ENCODE peak calls at places on chromosome 20, in four cellular contexts. One of them, this sample, is unnamed.

GRCh38 chr20:40339661-40340449 is 349.2 kb downstream of the MAFB start:
- DNase-seq in K562: no peak
- DNase-seq in HCT116: no peak
- DNase-seq in HepG2: no peak
- DNase-seq in this sample: no peak

GRCh38 chr20:40441771-40442170 is 247.3 kb downstream of the MAFB start:
- DNase-seq in HCT116: no peak
- DNase-seq in HepG2: no peak
- DNase-seq in K562: no peak
- DNase-seq in this sample: no peak

GRCh38 chr20:61693055-61693600 is 372.6 kb downstream of the TAF4 start:
- DNase-seq in HepG2: no peak
- DNase-seq in K562: no peak
- DNase-seq in HCT116: no peak
- DNase-seq in this sample: no peak

GRCh38 chr20:1891263-1892121 is 3.7 kb upstream of the SIRPA start:
- DNase-seq in HCT116: no peak
- DNase-seq in HepG2: no peak
- DNase-seq in K562: no peak
- DNase-seq in this sample: no peak

GRCh38 chr20:36483919-36484808 is 57.2 kb upstream of the MYL9 start:
- DNase-seq in HepG2: no peak
- DNase-seq in HCT116: no peak
- DNase-seq in K562: no peak
- DNase-seq in this sample: no peak

GRCh38 chr20:35791823-35792222 is 20.0 kb downstream of the PHF20 start:
- DNase-seq in K562: no peak
- DNase-seq in HepG2: no peak
- DNase-seq in HCT116: no peak
- DNase-seq in this sample: no peak

GRCh38 chr20:61119263-61119662 is 132.8 kb upstream of the CDH4 start:
- DNase-seq in HCT116: no peak
- DNase-seq in K562: no peak
- DNase-seq in HepG2: no peak
- DNase-seq in this sample: no peak

GRCh38 chr20:6489361-6490154 is 277.9 kb upstream of the BMP2 start:
- DNase-seq in HepG2: peak; percentile 86
- DNase-seq in K562: no peak
- DNase-seq in HCT116: no peak
- DNase-seq in this sample: no peak

GRCh38 chr20:41359541-41360011 is 7.0 kb downstream of the EMILIN3 start:
- DNase-seq in HepG2: no peak
- DNase-seq in K562: no peak
- DNase-seq in HCT116: no peak
- DNase-seq in this sample: no peak

GRCh38 chr20:8803065-8803464 is 265.8 kb upstream of the PLCB4 start:
- DNase-seq in HepG2: no peak
- DNase-seq in K562: no peak
- DNase-seq in HCT116: no peak
- DNase-seq in this sample: no peak

GRCh38 chr20:43988451-43988850 is 73.8 kb downstream of the TOX2 start:
- DNase-seq in HepG2: no peak
- DNase-seq in K562: no peak
- DNase-seq in HCT116: no peak
- DNase-seq in this sample: no peak

GRCh38 chr20:63702751-63703470 is 4.9 kb downstream of the ARFRP1 start:
- DNase-seq in HCT116: no peak
- DNase-seq in K562: no peak
- DNase-seq in HepG2: no peak
- DNase-seq in this sample: no peak

GRCh38 chr20:36491901-36492617 is 49.3 kb upstream of the MYL9 start:
- DNase-seq in K562: no peak
- DNase-seq in HCT116: no peak
- DNase-seq in HepG2: no peak
- DNase-seq in this sample: no peak

GRCh38 chr20:43798591-43799149 is 71.9 kb upstream of the GTSF1L start:
- DNase-seq in K562: no peak
- DNase-seq in HepG2: no peak
- DNase-seq in HCT116: no peak
- DNase-seq in this sample: no peak

GRCh38 chr20:19588731-19589130 is 169.3 kb upstream of the RIN2 start:
- DNase-seq in HepG2: peak; percentile 16
- DNase-seq in K562: no peak
- DNase-seq in HCT116: no peak
- DNase-seq in this sample: no peak

GRCh38 chr20:62922451-62922921 is 3.8 kb downstream of the DIDO1 start:
- DNase-seq in K562: no peak
- DNase-seq in HepG2: no peak
- DNase-seq in HCT116: no peak
- DNase-seq in this sample: no peak

GRCh38 chr20:61807426-61808160 is 258.1 kb downstream of the TAF4 start:
- DNase-seq in K562: no peak
- DNase-seq in HepG2: no peak
- DNase-seq in HCT116: no peak
- DNase-seq in this sample: no peak

GRCh38 chr20:50083034-50083433 is 29.9 kb downstream of the UBE2V1 start:
- DNase-seq in K562: no peak
- DNase-seq in HepG2: no peak
- DNase-seq in HCT116: no peak
- DNase-seq in this sample: no peak

GRCh38 chr20:23528867-23529431 is 38.0 kb downstream of the CST8 start:
- DNase-seq in HepG2: no peak
- DNase-seq in HCT116: peak; percentile 26
- DNase-seq in K562: no peak
- DNase-seq in this sample: no peak

GRCh38 chr20:8156603-8157079 is 24.6 kb downstream of the PLCB1 start:
- DNase-seq in HCT116: peak; percentile 31
- DNase-seq in HepG2: peak; percentile 90
- DNase-seq in K562: no peak
- DNase-seq in this sample: no peak

GRCh38 chr20:9416421-9416820 is 98.0 kb upstream of the LAMP5 start:
- DNase-seq in K562: no peak
- DNase-seq in HepG2: no peak
- DNase-seq in HCT116: no peak
- DNase-seq in this sample: no peak

GRCh38 chr20:17967595-17968365 is 814 bp downstream of the SNX5 start:
- DNase-seq in HepG2: no peak
- DNase-seq in HCT116: no peak
- DNase-seq in K562: no peak
- DNase-seq in this sample: peak; percentile 22

GRCh38 chr20:58714340-58714922 is 21.8 kb downstream of the NPEPL1 start:
- DNase-seq in HCT116: no peak
- DNase-seq in K562: no peak
- DNase-seq in HepG2: no peak
- DNase-seq in this sample: no peak

GRCh38 chr20:51368461-51369211 is 173.9 kb downstream of the NFATC2 start:
- DNase-seq in HepG2: no peak
- DNase-seq in K562: no peak
- DNase-seq in HCT116: no peak
- DNase-seq in this sample: no peak

GRCh38 chr20:1185316-1185741 is 548 bp upstream of the TMEM74B start:
- DNase-seq in K562: peak; percentile 80
- DNase-seq in HepG2: no peak
- DNase-seq in HCT116: no peak
- DNase-seq in this sample: no peak

GRCh38 chr20:50588034-50588736 is 78.0 kb downstream of the PTPN1 start:
- DNase-seq in K562: peak; percentile 81
- DNase-seq in HCT116: peak; percentile 39
- DNase-seq in HepG2: peak; percentile 67
- DNase-seq in this sample: no peak

GRCh38 chr20:19934792-19935491 is 82.2 kb upstream of the NAA20 start:
- DNase-seq in HepG2: no peak
- DNase-seq in HCT116: no peak
- DNase-seq in K562: no peak
- DNase-seq in this sample: no peak

GRCh38 chr20:59705651-59706101 is 101.3 kb downstream of the PHACTR3 start:
- DNase-seq in K562: no peak
- DNase-seq in HCT116: no peak
- DNase-seq in HepG2: no peak
- DNase-seq in this sample: no peak

GRCh38 chr20:61846074-61846473 is 219.6 kb downstream of the TAF4 start:
- DNase-seq in HCT116: no peak
- DNase-seq in K562: no peak
- DNase-seq in HepG2: no peak
- DNase-seq in this sample: no peak

GRCh38 chr20:5526516-5526915 is 209.8 kb upstream of the PROKR2 start:
- DNase-seq in HepG2: no peak
- DNase-seq in K562: no peak
- DNase-seq in HCT116: no peak
- DNase-seq in this sample: no peak

GRCh38 chr20:5654557-5654956 is 95.6 kb upstream of the SHLD1 start:
- DNase-seq in K562: no peak
- DNase-seq in HCT116: no peak
- DNase-seq in HepG2: peak; percentile 93
- DNase-seq in this sample: peak; percentile 92

GRCh38 chr20:45157977-45158376 is 16.7 kb upstream of the PI3 start:
- DNase-seq in K562: no peak
- DNase-seq in HepG2: no peak
- DNase-seq in HCT116: peak; percentile 8
- DNase-seq in this sample: no peak

GRCh38 chr20:52083627-52084232 is 107.8 kb downstream of the ZFP64 start:
- DNase-seq in HepG2: peak; percentile 73
- DNase-seq in HCT116: peak; percentile 54
- DNase-seq in K562: peak; percentile 27
- DNase-seq in this sample: peak; percentile 32

GRCh38 chr20:63178445-63178818 is 37.5 kb downstream of the YTHDF1 start:
- DNase-seq in HCT116: no peak
- DNase-seq in HepG2: no peak
- DNase-seq in K562: no peak
- DNase-seq in this sample: no peak

GRCh38 chr20:5969348-5969935 is 19.0 kb downstream of the MCM8 start:
- DNase-seq in HCT116: no peak
- DNase-seq in K562: no peak
- DNase-seq in HepG2: no peak
- DNase-seq in this sample: no peak

GRCh38 chr20:47482705-47483104 is 19.0 kb upstream of the NCOA3 start:
- DNase-seq in HepG2: no peak
- DNase-seq in K562: no peak
- DNase-seq in HCT116: no peak
- DNase-seq in this sample: no peak
- H3K4me1 ChIP-seq in HepG2: peaks cover 31% of the 10 kb centered on the region
- H3K4me1 ChIP-seq in K562: peaks cover 19% of the 10 kb centered on the region
- H3K4me1 ChIP-seq in HCT116: no peaks in the 10 kb centered on the region
- H3K4me1 ChIP-seq in this sample: no peaks in the 10 kb centered on the region

DNA sequence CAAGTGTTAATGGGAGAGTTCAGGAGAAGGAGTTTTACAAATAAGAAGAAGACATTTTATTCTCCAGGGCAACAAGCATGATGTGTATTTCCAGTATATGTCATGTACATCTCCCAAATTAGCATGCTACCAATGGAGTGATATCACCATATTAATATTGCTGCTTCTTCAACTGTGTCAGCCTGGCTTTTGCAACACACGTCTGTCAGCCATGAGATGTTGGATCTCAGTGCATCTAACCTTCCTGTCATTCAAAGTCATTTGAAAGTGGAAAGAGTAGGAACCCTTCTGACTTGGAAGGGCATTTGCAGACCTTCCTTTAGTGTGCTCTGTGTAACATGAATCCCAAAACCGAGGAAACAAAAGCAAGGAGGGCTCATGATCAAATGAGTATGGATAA is 284.1 kb downstream of the ZNF217 start:
- DNase-seq in K562: no peak
- DNase-seq in HCT116: no peak
- DNase-seq in HepG2: no peak
- DNase-seq in this sample: no peak
- TF ChIP-seq REST in K562: no peak
- TF ChIP-seq REST in HCT116: no peak
- TF ChIP-seq REST in HepG2: no peak
- TF ChIP-seq REST in this sample: no peak

GRCh38 chr20:24984963-24985640 is 7.4 kb downstream of the APMAP start:
- DNase-seq in HCT116: no peak
- DNase-seq in HepG2: no peak
- DNase-seq in K562: no peak
- DNase-seq in this sample: no peak

GRCh38 chr20:24985802-24986201 is 6.7 kb downstream of the APMAP start:
- DNase-seq in HepG2: no peak
- DNase-seq in HCT116: no peak
- DNase-seq in K562: no peak
- DNase-seq in this sample: no peak

GRCh38 chr20:24987873-24988835 is 4.4 kb downstream of the APMAP start:
- DNase-seq in HCT116: no peak
- DNase-seq in K562: no peak
- DNase-seq in HepG2: peak; percentile 41
- DNase-seq in this sample: no peak

GRCh38 chr20:24987244-24987643 is 5.3 kb downstream of the APMAP start:
- DNase-seq in HepG2: peak; percentile 83
- DNase-seq in HCT116: no peak
- DNase-seq in K562: no peak
- DNase-seq in this sample: no peak

DNA sequence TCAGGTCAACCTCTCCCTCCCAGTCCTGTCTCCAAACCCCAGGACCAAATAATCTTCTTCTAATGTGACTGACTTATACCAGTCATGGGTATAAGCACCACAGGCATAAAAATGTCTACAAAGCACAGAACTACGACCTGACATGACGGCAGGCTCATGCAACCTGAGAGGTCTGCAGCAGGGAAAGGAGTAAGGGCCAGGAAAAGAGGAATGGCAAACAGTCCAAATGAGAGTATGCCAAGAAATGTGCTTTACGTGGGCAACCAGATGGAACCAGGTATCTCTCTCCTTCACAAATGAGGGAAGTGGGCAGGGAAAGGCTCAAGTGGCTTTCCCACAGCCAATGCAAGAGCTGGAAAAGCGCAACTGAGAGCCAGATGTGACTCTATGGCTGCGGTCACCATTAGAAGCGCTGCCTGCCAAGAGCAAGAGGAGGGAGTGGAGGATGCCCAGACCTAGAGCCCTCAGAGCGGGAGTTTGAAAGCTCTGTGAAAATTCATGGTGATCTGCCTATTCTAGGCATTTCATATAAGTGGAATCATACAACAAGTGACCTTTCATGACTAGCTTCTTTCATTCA is 6.0 kb downstream of the APMAP start:
- DNase-seq in K562: no peak
- DNase-seq in HCT116: no peak
- DNase-seq in HepG2: no peak
- DNase-seq in this sample: no peak
- TF ChIP-seq TCF7L2 in K562: no peak
- TF ChIP-seq TCF7L2 in HCT116: no peak
- TF ChIP-seq TCF7L2 in HepG2: no peak
- TF ChIP-seq TCF7L2 in this sample: no peak

GRCh38 chr20:57437672-57438330 is 46.6 kb downstream of the RBM38 start:
- DNase-seq in HCT116: no peak
- DNase-seq in K562: no peak
- DNase-seq in HepG2: no peak
- DNase-seq in this sample: no peak

GRCh38 chr20:57435498-57436222 is 44.5 kb downstream of the RBM38 start:
- DNase-seq in HCT116: peak; percentile 88
- DNase-seq in K562: peak; percentile 48
- DNase-seq in HepG2: peak; percentile 99
- DNase-seq in this sample: no peak

GRCh38 chr20:57435105-57435497 is 43.9 kb downstream of the RBM38 start:
- DNase-seq in K562: no peak
- DNase-seq in HCT116: no peak
- DNase-seq in HepG2: no peak
- DNase-seq in this sample: no peak

GRCh38 chr20:57437267-57437666 is 46.1 kb downstream of the RBM38 start:
- DNase-seq in HCT116: no peak
- DNase-seq in HepG2: no peak
- DNase-seq in K562: no peak
- DNase-seq in this sample: no peak

GRCh38 chr20:57436223-57436545 is 45.0 kb downstream of the RBM38 start:
- DNase-seq in HepG2: no peak
- DNase-seq in K562: no peak
- DNase-seq in HCT116: no peak
- DNase-seq in this sample: no peak
- H3K4me1 ChIP-seq in HepG2: peaks cover 47% of the 10 kb centered on the region
- H3K4me1 ChIP-seq in K562: peaks cover 42% of the 10 kb centered on the region
- H3K4me1 ChIP-seq in HCT116: peaks cover 58% of the 10 kb centered on the region
- H3K4me1 ChIP-seq in this sample: peaks cover 8% of the 10 kb centered on the region